ENCODE peak calls at places on chromosomes 3 and 15, in seven cellular contexts. One of them, this sample, is unnamed.

GRCh38 chr3:58111513-58112184 is 99.1 kb downstream of the DNASE1L3 start:
- DNase-seq in fibroblast of mammary gland: no peak
- DNase-seq in osteocyte: no peak
- DNase-seq in AG09319: no peak
- DNase-seq in CD8-positive, alpha-beta T cell: no peak
- DNase-seq in heart right ventricle: no peak
- DNase-seq in foreskin fibroblast: no peak
- DNase-seq in this sample: peak

GRCh38 chr3:46406786-46407611 is at the start of the genes CCR5AS and CCRL2:
- DNase-seq in fibroblast of mammary gland: peak
- DNase-seq in osteocyte: no peak
- DNase-seq in AG09319: no peak
- DNase-seq in CD8-positive, alpha-beta T cell: peak
- DNase-seq in heart right ventricle: peak
- DNase-seq in foreskin fibroblast: peak
- DNase-seq in this sample: no peak

GRCh38 chr3:161599702-161600101 is 103.1 kb downstream of the OTOL1 start:
- DNase-seq in fibroblast of mammary gland: no peak
- DNase-seq in osteocyte: no peak
- DNase-seq in AG09319: no peak
- DNase-seq in CD8-positive, alpha-beta T cell: no peak
- DNase-seq in heart right ventricle: no peak
- DNase-seq in foreskin fibroblast: no peak
- DNase-seq in this sample: no peak

GRCh38 chr3:56629044-56629443 is 54.0 kb downstream of the TASOR start:
- DNase-seq in fibroblast of mammary gland: no peak
- DNase-seq in osteocyte: no peak
- DNase-seq in AG09319: no peak
- DNase-seq in CD8-positive, alpha-beta T cell: no peak
- DNase-seq in heart right ventricle: no peak
- DNase-seq in foreskin fibroblast: no peak
- DNase-seq in this sample: no peak

GRCh38 chr15:67117356-67117755 is 52.0 kb downstream of the SMAD3 start:
- DNase-seq in fibroblast of mammary gland: peak
- DNase-seq in osteocyte: no peak
- DNase-seq in AG09319: no peak
- DNase-seq in CD8-positive, alpha-beta T cell: no peak
- DNase-seq in heart right ventricle: no peak
- DNase-seq in foreskin fibroblast: peak
- DNase-seq in this sample: no peak

GRCh38 chr3:24496529-24497482 is 2.2 kb upstream of the THRB start:
- DNase-seq in fibroblast of mammary gland: peak
- DNase-seq in osteocyte: no peak
- DNase-seq in AG09319: peak
- DNase-seq in CD8-positive, alpha-beta T cell: no peak
- DNase-seq in heart right ventricle: peak
- DNase-seq in foreskin fibroblast: no peak
- DNase-seq in this sample: peak

GRCh38 chr15:100050877-100051786 is 290.6 kb downstream of the ADAMTS17 start:
- DNase-seq in fibroblast of mammary gland: no peak
- DNase-seq in osteocyte: peak
- DNase-seq in AG09319: no peak
- DNase-seq in CD8-positive, alpha-beta T cell: no peak
- DNase-seq in heart right ventricle: no peak
- DNase-seq in foreskin fibroblast: no peak
- DNase-seq in this sample: no peak

GRCh38 chr3:33980252-33980651 is 181.8 kb downstream of the PDCD6IP start:
- DNase-seq in fibroblast of mammary gland: peak
- DNase-seq in osteocyte: peak
- DNase-seq in AG09319: no peak
- DNase-seq in CD8-positive, alpha-beta T cell: no peak
- DNase-seq in heart right ventricle: no peak
- DNase-seq in foreskin fibroblast: peak
- DNase-seq in this sample: no peak

GRCh38 chr3:56887402-56888025 is 85.8 kb upstream of the ARHGEF3 start:
- DNase-seq in fibroblast of mammary gland: no peak
- DNase-seq in osteocyte: no peak
- DNase-seq in AG09319: no peak
- DNase-seq in CD8-positive, alpha-beta T cell: peak
- DNase-seq in heart right ventricle: no peak
- DNase-seq in foreskin fibroblast: no peak
- DNase-seq in this sample: no peak

GRCh38 chr3:115148142-115148790 is 1.2 kb upstream of the ZBTB20 start:
- DNase-seq in fibroblast of mammary gland: peak
- DNase-seq in osteocyte: no peak
- DNase-seq in AG09319: no peak
- DNase-seq in CD8-positive, alpha-beta T cell: no peak
- DNase-seq in heart right ventricle: no peak
- DNase-seq in foreskin fibroblast: peak
- DNase-seq in this sample: no peak

GRCh38 chr3:1703169-1703568 is 395.5 kb upstream of the CNTN4 start:
- DNase-seq in fibroblast of mammary gland: no peak
- DNase-seq in osteocyte: no peak
- DNase-seq in AG09319: no peak
- DNase-seq in CD8-positive, alpha-beta T cell: no peak
- DNase-seq in heart right ventricle: no peak
- DNase-seq in foreskin fibroblast: no peak
- DNase-seq in this sample: no peak

GRCh38 chr15:71079208-71080044 is 35.8 kb upstream of the THSD4 start:
- DNase-seq in fibroblast of mammary gland: peak
- DNase-seq in osteocyte: no peak
- DNase-seq in AG09319: peak
- DNase-seq in CD8-positive, alpha-beta T cell: no peak
- DNase-seq in heart right ventricle: peak
- DNase-seq in foreskin fibroblast: peak
- DNase-seq in this sample: no peak

GRCh38 chr3:156381253-156381652 is 173.7 kb downstream of the SSR3 start:
- DNase-seq in fibroblast of mammary gland: no peak
- DNase-seq in osteocyte: no peak
- DNase-seq in AG09319: no peak
- DNase-seq in CD8-positive, alpha-beta T cell: no peak
- DNase-seq in heart right ventricle: no peak
- DNase-seq in foreskin fibroblast: no peak
- DNase-seq in this sample: no peak

GRCh38 chr3:61733866-61734265 is 172.5 kb downstream of the PTPRG start:
- DNase-seq in fibroblast of mammary gland: peak
- DNase-seq in osteocyte: no peak
- DNase-seq in AG09319: no peak
- DNase-seq in CD8-positive, alpha-beta T cell: no peak
- DNase-seq in heart right ventricle: no peak
- DNase-seq in foreskin fibroblast: peak
- DNase-seq in this sample: no peak

GRCh38 chr15:59329570-59330350 is 42.9 kb downstream of the MYO1E start:
- DNase-seq in fibroblast of mammary gland: peak
- DNase-seq in osteocyte: no peak
- DNase-seq in AG09319: peak
- DNase-seq in CD8-positive, alpha-beta T cell: no peak
- DNase-seq in heart right ventricle: no peak
- DNase-seq in foreskin fibroblast: no peak
- DNase-seq in this sample: no peak

GRCh38 chr15:69338535-69339213 is 40.0 kb downstream of the PAQR5 start:
- DNase-seq in fibroblast of mammary gland: peak
- DNase-seq in osteocyte: no peak
- DNase-seq in AG09319: no peak
- DNase-seq in CD8-positive, alpha-beta T cell: no peak
- DNase-seq in heart right ventricle: no peak
- DNase-seq in foreskin fibroblast: no peak
- DNase-seq in this sample: no peak

GRCh38 chr3:180600473-180600872 is 1.5 kb upstream of the TTC14 start:
- DNase-seq in fibroblast of mammary gland: no peak
- DNase-seq in osteocyte: no peak
- DNase-seq in AG09319: no peak
- DNase-seq in CD8-positive, alpha-beta T cell: no peak
- DNase-seq in heart right ventricle: no peak
- DNase-seq in foreskin fibroblast: no peak
- DNase-seq in this sample: no peak

GRCh38 chr3:180590396-180590795 is 11.6 kb upstream of the TTC14 start:
- DNase-seq in fibroblast of mammary gland: no peak
- DNase-seq in osteocyte: no peak
- DNase-seq in AG09319: no peak
- DNase-seq in CD8-positive, alpha-beta T cell: no peak
- DNase-seq in heart right ventricle: no peak
- DNase-seq in foreskin fibroblast: no peak
- DNase-seq in this sample: no peak

GRCh38 chr3:180595536-180595935 is 6.4 kb upstream of the TTC14 start:
- DNase-seq in fibroblast of mammary gland: no peak
- DNase-seq in osteocyte: no peak
- DNase-seq in AG09319: no peak
- DNase-seq in CD8-positive, alpha-beta T cell: no peak
- DNase-seq in heart right ventricle: no peak
- DNase-seq in foreskin fibroblast: no peak
- DNase-seq in this sample: no peak

GRCh38 chr3:180594631-180595348 is 7.2 kb upstream of the TTC14 start:
- DNase-seq in fibroblast of mammary gland: peak
- DNase-seq in osteocyte: no peak
- DNase-seq in AG09319: no peak
- DNase-seq in CD8-positive, alpha-beta T cell: no peak
- DNase-seq in heart right ventricle: no peak
- DNase-seq in foreskin fibroblast: peak
- DNase-seq in this sample: no peak
- TF ChIP-seq CTCF in fibroblast of mammary gland: peak
- TF ChIP-seq CTCF in osteocyte: peak
- TF ChIP-seq CTCF in AG09319: peak
- TF ChIP-seq CTCF in CD8-positive, alpha-beta T cell: no peak
- TF ChIP-seq CTCF in heart right ventricle: no peak
- TF ChIP-seq CTCF in foreskin fibroblast: peak
- TF ChIP-seq CTCF in this sample: peak

GRCh38 chr3:126342991-126343661 is 14.1 kb downstream of the KLF15 start:
- DNase-seq in fibroblast of mammary gland: peak
- DNase-seq in osteocyte: peak
- DNase-seq in AG09319: no peak
- DNase-seq in CD8-positive, alpha-beta T cell: no peak
- DNase-seq in heart right ventricle: no peak
- DNase-seq in foreskin fibroblast: no peak
- DNase-seq in this sample: no peak
- TF ChIP-seq CTCF in fibroblast of mammary gland: no peak
- TF ChIP-seq CTCF in osteocyte: peak
- TF ChIP-seq CTCF in AG09319: no peak
- TF ChIP-seq CTCF in CD8-positive, alpha-beta T cell: no peak
- TF ChIP-seq CTCF in heart right ventricle: no peak
- TF ChIP-seq CTCF in foreskin fibroblast: no peak
- TF ChIP-seq CTCF in this sample: peak

DNA sequence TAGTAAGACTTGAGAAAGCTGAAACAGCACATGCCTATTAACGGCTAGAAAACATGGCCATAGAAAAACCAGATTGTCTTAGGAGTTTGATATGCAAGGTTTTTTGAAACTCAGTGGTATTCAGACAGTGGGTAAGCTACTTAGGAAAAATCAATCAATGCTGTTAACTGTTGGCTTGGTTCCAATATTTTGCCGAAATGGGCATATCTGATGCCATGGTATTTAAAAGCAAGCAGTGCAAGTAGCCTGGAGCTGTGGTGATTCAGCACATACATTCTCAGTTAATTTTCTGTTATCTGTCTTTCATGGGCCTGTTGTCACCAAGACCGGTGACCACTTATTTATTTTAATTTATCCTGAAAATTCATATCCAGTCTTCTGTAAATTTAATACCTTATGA is 17.3 kb upstream of the SUCNR1 start:
- DNase-seq in fibroblast of mammary gland: no peak
- DNase-seq in osteocyte: no peak
- DNase-seq in AG09319: no peak
- DNase-seq in CD8-positive, alpha-beta T cell: no peak
- DNase-seq in heart right ventricle: no peak
- DNase-seq in foreskin fibroblast: no peak
- DNase-seq in this sample: no peak
- TF ChIP-seq CTCF in fibroblast of mammary gland: no peak
- TF ChIP-seq CTCF in osteocyte: no peak
- TF ChIP-seq CTCF in AG09319: no peak
- TF ChIP-seq CTCF in CD8-positive, alpha-beta T cell: no peak
- TF ChIP-seq CTCF in heart right ventricle: no peak
- TF ChIP-seq CTCF in foreskin fibroblast: no peak
- TF ChIP-seq CTCF in this sample: no peak

GRCh38 chr15:66080791-66081475 is 172.6 kb downstream of the MEGF11 start:
- DNase-seq in fibroblast of mammary gland: peak
- DNase-seq in osteocyte: peak
- DNase-seq in AG09319: peak
- DNase-seq in CD8-positive, alpha-beta T cell: no peak
- DNase-seq in heart right ventricle: no peak
- DNase-seq in foreskin fibroblast: peak
- DNase-seq in this sample: peak
- TF ChIP-seq CTCF in fibroblast of mammary gland: no peak
- TF ChIP-seq CTCF in osteocyte: no peak
- TF ChIP-seq CTCF in AG09319: no peak
- TF ChIP-seq CTCF in CD8-positive, alpha-beta T cell: no peak
- TF ChIP-seq CTCF in heart right ventricle: no peak
- TF ChIP-seq CTCF in foreskin fibroblast: no peak
- TF ChIP-seq CTCF in this sample: peak

GRCh38 chr15:45166792-45167630 is 20.8 kb downstream of the SHF start:
- DNase-seq in fibroblast of mammary gland: peak
- DNase-seq in osteocyte: peak
- DNase-seq in AG09319: peak
- DNase-seq in CD8-positive, alpha-beta T cell: peak
- DNase-seq in heart right ventricle: peak
- DNase-seq in foreskin fibroblast: peak
- DNase-seq in this sample: peak

GRCh38 chr15:45168286-45168685 is 19.5 kb downstream of the SHF start:
- DNase-seq in fibroblast of mammary gland: no peak
- DNase-seq in osteocyte: no peak
- DNase-seq in AG09319: no peak
- DNase-seq in CD8-positive, alpha-beta T cell: no peak
- DNase-seq in heart right ventricle: no peak
- DNase-seq in foreskin fibroblast: no peak
- DNase-seq in this sample: no peak

GRCh38 chr15:45169608-45170480 is 17.9 kb downstream of the SHF start:
- DNase-seq in fibroblast of mammary gland: no peak
- DNase-seq in osteocyte: no peak
- DNase-seq in AG09319: no peak
- DNase-seq in CD8-positive, alpha-beta T cell: no peak
- DNase-seq in heart right ventricle: no peak
- DNase-seq in foreskin fibroblast: no peak
- DNase-seq in this sample: no peak

GRCh38 chr15:45168751-45169551 is 18.8 kb downstream of the SHF start:
- DNase-seq in fibroblast of mammary gland: no peak
- DNase-seq in osteocyte: peak
- DNase-seq in AG09319: no peak
- DNase-seq in CD8-positive, alpha-beta T cell: no peak
- DNase-seq in heart right ventricle: no peak
- DNase-seq in foreskin fibroblast: no peak
- DNase-seq in this sample: no peak

GRCh38 chr15:45167631-45168205 is 20.0 kb downstream of the SHF start:
- DNase-seq in fibroblast of mammary gland: no peak
- DNase-seq in osteocyte: no peak
- DNase-seq in AG09319: no peak
- DNase-seq in CD8-positive, alpha-beta T cell: no peak
- DNase-seq in heart right ventricle: no peak
- DNase-seq in foreskin fibroblast: no peak
- DNase-seq in this sample: no peak
- TF ChIP-seq CTCF in fibroblast of mammary gland: no peak
- TF ChIP-seq CTCF in osteocyte: no peak
- TF ChIP-seq CTCF in AG09319: no peak
- TF ChIP-seq CTCF in CD8-positive, alpha-beta T cell: no peak
- TF ChIP-seq CTCF in heart right ventricle: no peak
- TF ChIP-seq CTCF in foreskin fibroblast: no peak
- TF ChIP-seq CTCF in this sample: no peak

GRCh38 chr3:148931574-148931973 is 59.8 kb upstream of the GYG1 start:
- DNase-seq in fibroblast of mammary gland: no peak
- DNase-seq in osteocyte: no peak
- DNase-seq in AG09319: no peak
- DNase-seq in CD8-positive, alpha-beta T cell: no peak
- DNase-seq in heart right ventricle: no peak
- DNase-seq in foreskin fibroblast: no peak
- DNase-seq in this sample: no peak
- TF ChIP-seq CTCF in fibroblast of mammary gland: no peak
- TF ChIP-seq CTCF in osteocyte: no peak
- TF ChIP-seq CTCF in AG09319: no peak
- TF ChIP-seq CTCF in CD8-positive, alpha-beta T cell: no peak
- TF ChIP-seq CTCF in heart right ventricle: no peak
- TF ChIP-seq CTCF in foreskin fibroblast: no peak
- TF ChIP-seq CTCF in this sample: no peak

GRCh38 chr3:126421573-126422119 is 26.9 kb downstream of the CFAP100 start:
- DNase-seq in fibroblast of mammary gland: no peak
- DNase-seq in osteocyte: peak
- DNase-seq in AG09319: no peak
- DNase-seq in CD8-positive, alpha-beta T cell: no peak
- DNase-seq in heart right ventricle: no peak
- DNase-seq in foreskin fibroblast: no peak
- DNase-seq in this sample: no peak
- TF ChIP-seq CTCF in fibroblast of mammary gland: no peak
- TF ChIP-seq CTCF in osteocyte: no peak
- TF ChIP-seq CTCF in AG09319: no peak
- TF ChIP-seq CTCF in CD8-positive, alpha-beta T cell: no peak
- TF ChIP-seq CTCF in heart right ventricle: no peak
- TF ChIP-seq CTCF in foreskin fibroblast: no peak
- TF ChIP-seq CTCF in this sample: no peak